ENCODE peak calls at places on chromosomes 16 and 17, in four cellular contexts. E is IMR-90, V is H9, Q is H1. A is an unnamed sample. For H3K4me1, the result is how much of the 10 kb centered on the place peaks cover.

GRCh38 chr17:75783803-75784472 is 668 bp upstream of the UNK start:
- DNase-seq in E (no peak), V (no peak), Q (no peak), A (no peak)

GRCh38 chr17:42463976-42464400 is 5.3 kb downstream of the ATP6V0A1 start:
- DNase-seq in V (no peak), E (no peak), Q (no peak), A (no peak)

GRCh38 chr17:66522591-66523272 is 220.3 kb downstream of the PRKCA start:
- DNase-seq in V (no peak), E (peak), Q (no peak), A (no peak)

GRCh38 chr16:2686912-2687507 is 4.7 kb downstream of the KCTD5 start:
- DNase-seq in Q (no peak), V (no peak), E (no peak), A (no peak)

GRCh38 chr17:78414178-78415162 is 36.0 kb downstream of the PGS1 start:
- DNase-seq in Q (no peak), V (no peak), E (no peak), A (no peak)

GRCh38 chr17:58081641-58082340 is 1.4 kb upstream of the DYNLL2 start:
- DNase-seq in E (no peak), V (peak), Q (no peak), A (no peak)

GRCh38 chr17:79509008-79509407 is 101.8 kb downstream of the RBFOX3 start:
- DNase-seq in V (no peak), Q (no peak), E (no peak), A (no peak)

GRCh38 chr16:1538804-1539520 is 5.5 kb downstream of the TMEM204 start:
- DNase-seq in Q (no peak), E (no peak), V (peak), A (peak)

GRCh38 chr16:72241930-72242329 is 70.0 kb upstream of the PMFBP1 start:
- DNase-seq in Q (no peak), V (no peak), E (peak), A (peak)

GRCh38 chr16:1465567-1465915 is 9.3 kb downstream of the CLCN7 start:
- DNase-seq in E (no peak), V (no peak), Q (no peak), A (no peak)

GRCh38 chr17:66593116-66593515 is 241.8 kb upstream of the CACNG5 start:
- DNase-seq in E (no peak), V (peak), Q (no peak), A (no peak)

GRCh38 chr17:28807925-28808641 is 34.5 kb downstream of the FAM222B start:
- DNase-seq in Q (no peak), V (no peak), E (peak), A (no peak)

GRCh38 chr17:47305302-47305923 is 18.3 kb upstream of the EFCAB13 start:
- DNase-seq in Q (no peak), V (no peak), E (peak), A (peak)

GRCh38 chr16:56633535-56633934 is 1.1 kb downstream of the MT1M start:
- DNase-seq in Q (no peak), E (no peak), V (no peak), A (no peak)

GRCh38 chr16:56631197-56631596 is 1.3 kb upstream of the MT1M start:
- DNase-seq in Q (no peak), V (no peak), E (no peak), A (no peak)

GRCh38 chr16:56631832-56632159 is 663 bp upstream of the MT1M start:
- DNase-seq in V (no peak), Q (no peak), E (no peak), A (no peak)

GRCh38 chr16:56632160-56632847 is at the start of gene MT1M:
- DNase-seq in Q (no peak), E (no peak), V (no peak), A (peak)

DNA sequence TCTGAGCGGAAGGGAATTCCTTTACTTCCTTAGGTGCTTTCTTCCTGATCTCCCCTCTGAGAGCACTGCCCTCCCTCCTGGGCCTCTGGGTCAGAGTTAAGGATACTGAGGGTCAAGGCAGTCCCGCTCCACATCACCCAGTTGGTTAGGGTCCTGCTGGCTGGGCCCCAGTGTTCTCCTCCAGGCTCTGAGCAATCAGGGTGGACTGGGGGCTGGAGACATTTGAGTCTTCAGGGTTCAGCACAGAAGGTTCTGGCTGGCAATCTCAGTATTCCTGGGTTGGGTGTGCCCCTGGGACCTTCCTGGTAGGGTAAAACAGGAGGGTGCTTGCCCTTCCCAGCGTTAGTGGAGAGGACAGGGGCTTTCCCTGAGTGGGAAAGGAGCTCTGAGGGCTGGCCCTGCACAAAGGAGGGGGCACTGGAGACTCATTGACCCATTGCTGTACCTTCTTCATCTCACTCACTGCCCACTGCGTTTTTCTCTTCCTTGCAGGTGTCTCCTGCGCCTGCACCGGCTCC is 448 bp downstream of the MT1M start:
- DNase-seq in Q (no peak), V (no peak), E (no peak), A (no peak)
- H3K4me2 ChIP-seq in Q (peak), V (peak), E (no peak), A (no peak)

DNA sequence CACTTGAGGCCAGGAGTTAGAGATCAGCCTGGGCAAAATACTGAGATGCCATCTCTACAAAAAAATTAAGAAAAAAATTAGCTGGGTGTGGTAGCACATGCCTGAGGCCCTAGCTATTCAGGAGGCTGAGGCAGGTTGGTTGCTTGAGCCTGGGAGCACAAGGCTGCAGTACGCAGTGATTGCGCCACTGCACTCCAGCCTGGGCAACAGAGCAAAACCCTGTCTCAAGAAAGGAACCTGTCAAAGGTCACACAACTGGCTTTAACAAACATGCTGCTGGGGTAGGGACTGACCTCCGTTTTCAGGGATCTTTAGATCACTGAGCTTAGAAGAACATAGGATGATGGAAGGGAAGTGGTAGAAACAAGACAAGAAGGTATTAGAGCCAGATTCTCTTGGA is 95.0 kb downstream of the IRX3 start:
- DNase-seq in V (no peak), Q (no peak), E (no peak), A (no peak)
- H4K5ac ChIP-seq in V (no peak), Q (no peak), E (no peak), A (no peak)

DNA sequence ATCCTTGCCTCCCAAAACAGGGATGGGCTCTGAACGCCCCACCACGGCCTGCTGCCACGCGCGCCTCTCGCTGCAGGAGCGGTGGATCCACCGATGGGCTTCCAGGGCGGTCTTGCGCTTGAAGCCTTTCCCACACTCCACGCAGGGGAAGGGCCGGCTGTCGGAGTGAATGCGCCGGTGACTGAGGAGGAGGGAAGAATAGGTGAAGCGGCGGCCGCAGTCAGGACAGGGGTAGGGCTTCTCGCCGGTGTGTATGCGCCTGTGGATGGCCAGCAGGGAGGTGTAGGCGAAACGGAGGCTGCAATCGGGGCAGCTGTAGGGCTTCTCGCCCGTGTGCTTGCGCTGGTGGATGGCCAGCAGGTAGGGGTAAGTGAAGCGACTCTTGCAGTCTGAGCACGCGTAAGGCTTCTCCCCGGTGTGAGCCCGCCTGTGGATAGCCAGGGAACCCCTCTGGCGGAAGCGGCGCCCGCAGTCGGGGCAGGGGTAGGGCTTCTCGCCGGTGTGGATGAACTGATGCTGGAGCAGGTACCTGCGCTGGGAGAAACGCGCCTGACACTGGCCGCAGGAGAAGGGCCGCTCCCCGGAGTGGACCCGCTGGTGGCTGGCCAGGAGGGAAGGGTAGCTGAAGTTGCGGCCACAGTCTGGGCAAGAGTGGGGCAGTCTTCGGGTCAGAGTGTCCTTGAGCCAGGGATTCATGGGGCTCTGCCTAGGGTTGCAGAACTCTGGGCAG is 2.7 kb downstream of the ZNF785 start:
- DNase-seq in V (peak), Q (no peak), E (no peak), A (no peak)
- H3K4me1 ChIP-seq in V (under half), Q (under half), E (under half), A (under half)

GRCh38 chr17:2190014-2190413 is 113.6 kb downstream of the SMG6 start:
- DNase-seq in E (no peak), V (no peak), Q (no peak), A (no peak)
- H3K4me2 ChIP-seq in E (no peak), V (no peak), Q (no peak), A (no peak)

GRCh38 chr16:53412549-53412948 is 21.7 kb upstream of the RBL2 start:
- DNase-seq in Q (no peak), E (no peak), V (no peak), A (no peak)

GRCh38 chr16:53417011-53417410 is 17.3 kb upstream of the RBL2 start:
- DNase-seq in V (no peak), Q (no peak), E (peak), A (peak)

GRCh38 chr16:53415504-53415903 is 18.8 kb upstream of the RBL2 start:
- DNase-seq in Q (no peak), E (no peak), V (peak), A (peak)

GRCh38 chr16:53413864-53414263 is 20.4 kb upstream of the RBL2 start:
- DNase-seq in E (no peak), V (no peak), Q (no peak), A (no peak)

DNA sequence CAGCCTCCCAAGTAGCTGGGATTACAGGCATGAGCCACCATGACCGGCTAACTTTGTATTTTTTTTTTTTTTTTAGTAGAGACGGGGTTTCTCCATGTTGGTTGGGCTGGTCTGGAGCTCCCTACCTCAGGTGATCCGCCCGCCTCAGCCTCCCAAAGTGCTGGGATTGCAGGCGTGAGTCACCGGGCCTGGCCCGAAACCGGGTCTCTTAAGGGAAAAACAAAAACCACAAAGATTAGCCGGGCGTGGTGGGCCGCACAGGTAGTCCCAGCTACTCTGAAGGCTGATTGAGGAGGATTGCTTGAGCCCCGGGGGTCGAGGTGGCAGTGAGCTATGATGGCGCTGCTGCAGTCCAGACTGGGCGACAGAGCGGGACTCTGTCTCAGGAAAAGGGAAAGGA is 19.9 kb upstream of the RBL2 start:
- DNase-seq in E (no peak), V (no peak), Q (no peak), A (no peak)
- H4K5ac ChIP-seq in E (no peak), V (no peak), Q (no peak), A (no peak)